ENCODE peak calls at places on chromosomes 1 and 21, in seven cellular contexts. O is HCT116, I is SK-N-MC, U is transverse colon, J is HL-60, N is Panc1, Y is suprapubic skin. X is an unnamed sample.

GRCh38 chr1:179770887-179771502 is 27.9 kb downstream of the FAM163A start:
- DNase-seq in I (no peak), J (no peak), N (no peak), O (no peak), Y (no peak), U (no peak), X (peak)

GRCh38 chr1:178341218-178341956 is 155.4 kb downstream of the CLEC20A start:
- DNase-seq in U (peak), Y (peak), I (no peak), J (no peak), N (no peak), O (peak), X (peak)

GRCh38 chr1:203374023-203374422 is 23.1 kb upstream of the FMOD start:
- DNase-seq in Y (no peak), I (no peak), J (no peak), N (no peak), O (no peak), U (no peak), X (no peak)

GRCh38 chr1:96360036-96360795 is 361.4 kb upstream of the PTBP2 start:
- DNase-seq in Y (no peak), O (no peak), I (no peak), U (no peak), N (no peak), J (no peak), X (no peak)

GRCh38 chr1:2179283-2180013 is 15.1 kb downstream of the FAAP20 start:
- DNase-seq in N (no peak), O (no peak), J (no peak), Y (no peak), U (no peak), I (no peak), X (no peak)

GRCh38 chr1:75600781-75601180 is 10.1 kb downstream of the SLC44A5 start:
- DNase-seq in N (no peak), J (no peak), U (no peak), Y (no peak), O (no peak), I (no peak), X (no peak)

GRCh38 chr21:46636550-46637289 is 1.2 kb downstream of the PRMT2 start:
- DNase-seq in U (no peak), I (no peak), N (no peak), Y (no peak), O (no peak), J (no peak), X (no peak)

GRCh38 chr1:233362743-233363142 is 35.2 kb downstream of the MAP3K21 start:
- DNase-seq in J (no peak), I (no peak), O (no peak), N (no peak), Y (no peak), U (no peak), X (no peak)

GRCh38 chr1:1236945-1237873 is 5.2 kb downstream of the B3GALT6 start:
- DNase-seq in Y (no peak), I (no peak), N (no peak), J (no peak), U (no peak), O (no peak), X (no peak)

GRCh38 chr21:46392921-46393320 is 65.8 kb upstream of the DIP2A start:
- DNase-seq in I (no peak), U (peak), Y (no peak), N (no peak), O (no peak), J (no peak), X (no peak)

GRCh38 chr1:226406401-226406881 is 1.5 kb downstream of the PARP1 start:
- DNase-seq in Y (peak), U (no peak), I (no peak), J (peak), O (no peak), N (no peak), X (no peak)

GRCh38 chr1:110328274-110328673 is 10.9 kb upstream of the RBM15 start:
- DNase-seq in I (no peak), N (no peak), U (no peak), O (no peak), Y (no peak), J (no peak), X (no peak)

GRCh38 chr1:5615076-5615475 is 377.1 kb downstream of the NPHP4 start:
- DNase-seq in U (no peak), N (no peak), O (no peak), I (no peak), J (no peak), Y (no peak), X (no peak)

GRCh38 chr1:66495490-66495889 is 38.5 kb upstream of the SGIP1 start:
- DNase-seq in N (no peak), J (no peak), I (peak), O (no peak), U (no peak), Y (no peak), X (no peak)

GRCh38 chr1:115782571-115783281 is 14.2 kb upstream of the CASQ2 start:
- DNase-seq in U (no peak), O (peak), I (no peak), Y (no peak), N (no peak), J (no peak), X (peak)

GRCh38 chr1:238104752-238105151 is 214.0 kb upstream of the ZP4 start:
- DNase-seq in J (no peak), I (no peak), Y (no peak), O (no peak), U (no peak), N (no peak), X (no peak)

GRCh38 chr1:110672001-110672752 is 2.6 kb downstream of the KCNA3 start:
- DNase-seq in O (no peak), Y (no peak), N (no peak), J (no peak), U (peak), I (no peak), X (peak)

GRCh38 chr21:34280987-34281386 is 82.8 kb upstream of the KCNE2 start:
- DNase-seq in N (no peak), J (no peak), O (no peak), Y (no peak), I (no peak), U (no peak), X (no peak)

GRCh38 chr1:180156631-180157091 is 2.0 kb downstream of the QSOX1 start:
- DNase-seq in J (peak), Y (no peak), U (no peak), N (no peak), O (no peak), I (no peak), X (no peak)

GRCh38 chr1:11483581-11484320 is 4.8 kb downstream of the DISP3 start:
- DNase-seq in J (no peak), Y (no peak), O (no peak), U (no peak), I (no peak), N (no peak), X (no peak)

GRCh38 chr1:47536646-47537118 is 98.8 kb downstream of the FOXD2 start:
- DNase-seq in I (no peak), Y (no peak), U (peak), J (no peak), O (no peak), N (no peak), X (no peak)

GRCh38 chr21:44525431-44526095 is 14.4 kb downstream of the KRTAP10-1 start:
- DNase-seq in I (no peak), J (no peak), N (no peak), Y (peak), U (peak), O (no peak), X (no peak)

GRCh38 chr1:211133841-211134669 is at the start of gene KCNH1:
- DNase-seq in N (no peak), J (peak), Y (peak), I (no peak), U (peak), O (peak), X (peak)

GRCh38 chr1:23634840-23635642 is 56.6 kb upstream of the RPL11 start:
- DNase-seq in N (peak), I (peak), O (peak), Y (peak), U (peak), J (peak), X (peak)

GRCh38 chr1:115714572-115715141 is 53.9 kb downstream of the CASQ2 start:
- DNase-seq in N (no peak), U (peak), I (no peak), J (no peak), Y (no peak), O (no peak), X (peak)

GRCh38 chr1:21153336-21153735 is 23.4 kb downstream of the EIF4G3 start:
- DNase-seq in Y (no peak), J (no peak), U (no peak), I (no peak), N (no peak), O (no peak), X (no peak)

GRCh38 chr1:202752799-202753198 is 42.5 kb upstream of the SYT2 start:
- DNase-seq in N (no peak), O (no peak), I (no peak), Y (no peak), J (no peak), U (no peak), X (no peak)

GRCh38 chr1:238552271-238552670 is 661.5 kb upstream of the ZP4 start:
- DNase-seq in J (no peak), N (no peak), O (no peak), Y (no peak), I (peak), U (no peak), X (no peak)

GRCh38 chr1:45306319-45306718 is 20.4 kb upstream of the HPDL start:
- DNase-seq in Y (no peak), I (no peak), J (no peak), O (no peak), U (no peak), N (no peak), X (no peak)

GRCh38 chr1:204530932-204531331 is 14.7 kb downstream of the MDM4 start:
- DNase-seq in O (no peak), U (no peak), N (no peak), I (no peak), J (no peak), Y (no peak), X (no peak)

GRCh38 chr1:2987773-2988172 is 33.5 kb upstream of the ACTRT2 start:
- DNase-seq in I (no peak), O (no peak), Y (no peak), U (no peak), N (no peak), J (no peak), X (no peak)

GRCh38 chr1:15546641-15547040 is 20.0 kb downstream of the DNAJC16 start:
- DNase-seq in U (no peak), I (no peak), N (no peak), Y (no peak), J (no peak), O (no peak), X (no peak)

GRCh38 chr21:44537930-44538911 is 1.8 kb downstream of the KRTAP10-1 start:
- DNase-seq in J (no peak), I (no peak), N (no peak), Y (no peak), O (no peak), U (peak), X (no peak)

GRCh38 chr21:28111151-28111619 is 881.5 kb downstream of the LTN1 start:
- DNase-seq in O (no peak), I (no peak), Y (peak), U (peak), N (no peak), J (no peak), X (no peak)
- TF ChIP-seq POLR2AphosphoS5 in O (no peak), I (no peak), Y (no peak), U (peak), N (no peak), J (no peak), X (no peak)

GRCh38 chr1:244449936-244450508 is 1.7 kb downstream of the ADSS2 start:
- DNase-seq in U (no peak), I (no peak), Y (no peak), J (peak), N (no peak), O (no peak), X (no peak)
- TF ChIP-seq POLR2AphosphoS5 in U (no peak), I (no peak), Y (no peak), J (no peak), N (no peak), O (no peak), X (no peak)

GRCh38 chr1:199723557-199723956 is 304.0 kb upstream of the NR5A2 start:
- DNase-seq in I (no peak), O (no peak), J (no peak), U (no peak), Y (no peak), N (no peak), X (no peak)
- TF ChIP-seq POLR2AphosphoS5 in I (no peak), O (no peak), J (no peak), U (no peak), Y (no peak), N (no peak), X (no peak)

DNA sequence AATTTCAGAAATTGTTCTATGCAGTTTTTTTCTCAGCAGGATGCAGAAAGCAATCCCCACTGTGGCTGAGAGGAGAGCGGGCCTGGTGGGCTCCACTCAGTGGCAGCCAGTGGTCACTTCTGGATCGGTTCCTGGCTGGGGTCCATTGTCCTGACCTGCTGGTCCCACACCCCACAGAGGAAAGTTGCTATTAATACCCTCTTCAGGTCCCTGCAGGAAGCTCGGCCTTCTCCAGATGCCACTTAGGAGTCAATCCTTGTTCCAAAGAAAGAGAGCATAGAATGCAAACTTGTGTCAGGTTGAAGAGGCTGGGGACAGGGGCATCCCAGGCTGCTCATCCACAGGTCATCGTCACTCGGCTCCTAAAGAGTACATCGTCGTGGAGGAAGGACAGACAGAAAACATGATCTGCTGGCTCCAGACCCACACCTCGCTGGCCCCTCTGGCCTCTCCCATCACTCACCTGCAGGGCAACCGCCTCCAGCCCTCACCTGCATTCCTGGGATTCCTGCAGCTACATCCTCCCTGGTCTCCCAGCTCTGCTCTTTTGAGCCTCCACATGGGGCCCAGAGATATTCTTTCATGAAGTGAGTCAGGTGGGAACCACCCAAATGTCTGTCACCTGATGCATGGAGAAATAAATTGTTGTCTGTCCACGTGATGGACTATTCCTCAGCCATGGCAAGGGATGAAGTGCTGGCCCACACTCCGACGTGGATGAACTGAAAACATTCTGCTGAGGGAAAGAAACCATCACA is 152.9 kb downstream of the PSMG1 start:
- DNase-seq in U (no peak), Y (no peak), N (no peak), J (no peak), I (no peak), O (no peak), X (peak)
- TF ChIP-seq POLR2AphosphoS5 in U (no peak), Y (no peak), N (no peak), J (no peak), I (no peak), O (no peak), X (no peak)

GRCh38 chr1:201501144-201501543 is 5.8 kb downstream of the CSRP1 start:
- DNase-seq in O (no peak), I (no peak), N (no peak), U (no peak), J (no peak), Y (no peak), X (no peak)
- TF ChIP-seq POLR2AphosphoS5 in O (no peak), I (no peak), N (no peak), U (peak), J (no peak), Y (no peak), X (no peak)

GRCh38 chr21:31115249-31115648 is 77.0 kb upstream of the KRTAP19-8 start:
- DNase-seq in Y (no peak), I (no peak), J (no peak), O (no peak), U (no peak), N (no peak), X (no peak)
- TF ChIP-seq POLR2AphosphoS5 in Y (no peak), I (no peak), J (no peak), O (no peak), U (no peak), N (no peak), X (no peak)

GRCh38 chr1:8455700-8456305 is 137.9 kb downstream of the SLC45A1 start:
- DNase-seq in U (no peak), N (no peak), J (no peak), O (no peak), Y (no peak), I (no peak), X (no peak)
- TF ChIP-seq POLR2AphosphoS5 in U (no peak), N (no peak), J (no peak), O (no peak), Y (no peak), I (no peak), X (no peak)

DNA sequence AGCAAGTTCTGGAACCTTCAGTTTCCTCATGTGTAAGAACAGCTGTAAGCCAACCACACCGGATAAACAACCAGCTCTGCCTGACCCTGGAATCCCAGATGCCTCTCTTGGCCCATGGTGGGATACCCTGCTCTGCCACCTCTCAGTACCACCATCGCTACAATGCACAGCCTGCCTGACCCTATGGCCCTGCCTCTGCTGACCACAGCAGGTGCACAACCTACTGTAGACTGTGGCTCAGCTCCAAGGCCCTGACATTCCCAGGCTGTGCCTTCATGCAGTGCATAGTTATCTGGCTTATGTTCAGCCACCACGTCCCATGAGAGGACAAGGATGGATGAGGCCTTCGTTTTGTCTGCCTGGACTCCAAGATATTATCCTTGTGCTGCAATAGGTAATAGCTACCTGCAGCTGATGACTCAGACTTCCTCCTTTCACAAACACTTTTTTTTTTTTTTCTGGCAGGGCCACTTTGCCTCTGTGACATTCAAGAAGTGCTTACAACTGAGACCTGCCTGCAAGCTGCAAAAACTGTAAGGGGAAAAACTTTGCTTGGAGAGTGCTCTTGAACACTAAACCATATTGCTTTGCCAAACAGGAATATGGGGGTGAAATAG is 177.7 kb downstream of the URB2 start:
- DNase-seq in O (no peak), U (no peak), Y (no peak), I (no peak), J (no peak), N (no peak), X (no peak)
- TF ChIP-seq POLR2AphosphoS5 in O (no peak), U (no peak), Y (no peak), I (no peak), J (no peak), N (no peak), X (no peak)

X was measured in GM23338.